ENCODE peak calls at places on chromosome 1, in seven cellular contexts. One of them, this sample, is unnamed. For H3K36me3 and H3K27me3, the result is how much of the 10 kb centered on the place peaks cover.

GRCh38 chr1:157512036-157512969 is 40.0 kb downstream of the FCRL5 start:
- DNase-seq in heart right ventricle: no peak
- DNase-seq in CD8-positive, alpha-beta memory T cell: no peak
- DNase-seq in endodermal cell: no peak
- DNase-seq in K562: no peak
- DNase-seq in lower lobe of right lung: no peak
- DNase-seq in psoas muscle: no peak
- DNase-seq in this sample: no peak

GRCh38 chr1:229880271-229881170 is 186.5 kb upstream of the GALNT2 start:
- DNase-seq in endodermal cell: peak
- DNase-seq in psoas muscle: no peak
- DNase-seq in heart right ventricle: no peak
- DNase-seq in K562: no peak
- DNase-seq in CD8-positive, alpha-beta memory T cell: no peak
- DNase-seq in lower lobe of right lung: no peak
- DNase-seq in this sample: peak

GRCh38 chr1:9201421-9202239 is 32.9 kb upstream of the H6PD start:
- DNase-seq in heart right ventricle: no peak
- DNase-seq in endodermal cell: peak
- DNase-seq in lower lobe of right lung: no peak
- DNase-seq in psoas muscle: no peak
- DNase-seq in CD8-positive, alpha-beta memory T cell: no peak
- DNase-seq in K562: no peak
- DNase-seq in this sample: no peak

GRCh38 chr1:243216741-243217140 is 38.3 kb downstream of the CEP170 start:
- DNase-seq in K562: no peak
- DNase-seq in heart right ventricle: no peak
- DNase-seq in endodermal cell: no peak
- DNase-seq in lower lobe of right lung: no peak
- DNase-seq in psoas muscle: no peak
- DNase-seq in CD8-positive, alpha-beta memory T cell: no peak
- DNase-seq in this sample: no peak

GRCh38 chr1:119040489-119040888 is 52.3 kb upstream of the TBX15 start:
- DNase-seq in CD8-positive, alpha-beta memory T cell: no peak
- DNase-seq in endodermal cell: no peak
- DNase-seq in lower lobe of right lung: no peak
- DNase-seq in psoas muscle: no peak
- DNase-seq in heart right ventricle: no peak
- DNase-seq in K562: no peak
- DNase-seq in this sample: no peak

GRCh38 chr1:47804127-47804526 is 193.1 kb downstream of the TRABD2B start:
- DNase-seq in heart right ventricle: no peak
- DNase-seq in K562: no peak
- DNase-seq in psoas muscle: no peak
- DNase-seq in endodermal cell: no peak
- DNase-seq in CD8-positive, alpha-beta memory T cell: no peak
- DNase-seq in lower lobe of right lung: no peak
- DNase-seq in this sample: no peak

GRCh38 chr1:53605181-53605580 is 133.8 kb downstream of the GLIS1 start:
- DNase-seq in endodermal cell: peak
- DNase-seq in heart right ventricle: no peak
- DNase-seq in lower lobe of right lung: no peak
- DNase-seq in K562: no peak
- DNase-seq in CD8-positive, alpha-beta memory T cell: no peak
- DNase-seq in psoas muscle: no peak
- DNase-seq in this sample: no peak

GRCh38 chr1:108962681-108963051 is 618 bp downstream of the CLCC1 start:
- DNase-seq in endodermal cell: peak
- DNase-seq in lower lobe of right lung: peak
- DNase-seq in psoas muscle: no peak
- DNase-seq in K562: peak
- DNase-seq in CD8-positive, alpha-beta memory T cell: no peak
- DNase-seq in heart right ventricle: peak
- DNase-seq in this sample: no peak

GRCh38 chr1:150925080-150925479 is 1.1 kb upstream of the SETDB1 start:
- DNase-seq in CD8-positive, alpha-beta memory T cell: no peak
- DNase-seq in lower lobe of right lung: peak
- DNase-seq in endodermal cell: no peak
- DNase-seq in heart right ventricle: no peak
- DNase-seq in psoas muscle: no peak
- DNase-seq in K562: no peak
- DNase-seq in this sample: no peak

GRCh38 chr1:160755864-160756616 is 17.0 kb downstream of the SLAMF7 start:
- DNase-seq in endodermal cell: no peak
- DNase-seq in heart right ventricle: no peak
- DNase-seq in lower lobe of right lung: no peak
- DNase-seq in K562: no peak
- DNase-seq in CD8-positive, alpha-beta memory T cell: peak
- DNase-seq in psoas muscle: no peak
- DNase-seq in this sample: no peak

GRCh38 chr1:64956241-64956640 is 10.1 kb downstream of the JAK1 start:
- DNase-seq in lower lobe of right lung: no peak
- DNase-seq in endodermal cell: no peak
- DNase-seq in psoas muscle: no peak
- DNase-seq in K562: peak
- DNase-seq in CD8-positive, alpha-beta memory T cell: no peak
- DNase-seq in heart right ventricle: no peak
- DNase-seq in this sample: peak

GRCh38 chr1:11143401-11143800 is 43.7 kb upstream of the EXOSC10 start:
- DNase-seq in heart right ventricle: no peak
- DNase-seq in K562: no peak
- DNase-seq in endodermal cell: no peak
- DNase-seq in psoas muscle: no peak
- DNase-seq in CD8-positive, alpha-beta memory T cell: no peak
- DNase-seq in lower lobe of right lung: no peak
- DNase-seq in this sample: no peak

GRCh38 chr1:11145741-11146140 is 43.4 kb upstream of the ANGPTL7 start:
- DNase-seq in endodermal cell: no peak
- DNase-seq in heart right ventricle: no peak
- DNase-seq in K562: no peak
- DNase-seq in CD8-positive, alpha-beta memory T cell: no peak
- DNase-seq in lower lobe of right lung: no peak
- DNase-seq in psoas muscle: no peak
- DNase-seq in this sample: no peak

GRCh38 chr1:11143907-11144306 is 44.2 kb upstream of the EXOSC10 start:
- DNase-seq in endodermal cell: no peak
- DNase-seq in lower lobe of right lung: no peak
- DNase-seq in CD8-positive, alpha-beta memory T cell: no peak
- DNase-seq in psoas muscle: no peak
- DNase-seq in K562: no peak
- DNase-seq in heart right ventricle: no peak
- DNase-seq in this sample: no peak

GRCh38 chr1:11144563-11145256 is 44.4 kb upstream of the ANGPTL7 start:
- DNase-seq in lower lobe of right lung: no peak
- DNase-seq in CD8-positive, alpha-beta memory T cell: no peak
- DNase-seq in psoas muscle: no peak
- DNase-seq in K562: no peak
- DNase-seq in heart right ventricle: no peak
- DNase-seq in endodermal cell: no peak
- DNase-seq in this sample: no peak

DNA sequence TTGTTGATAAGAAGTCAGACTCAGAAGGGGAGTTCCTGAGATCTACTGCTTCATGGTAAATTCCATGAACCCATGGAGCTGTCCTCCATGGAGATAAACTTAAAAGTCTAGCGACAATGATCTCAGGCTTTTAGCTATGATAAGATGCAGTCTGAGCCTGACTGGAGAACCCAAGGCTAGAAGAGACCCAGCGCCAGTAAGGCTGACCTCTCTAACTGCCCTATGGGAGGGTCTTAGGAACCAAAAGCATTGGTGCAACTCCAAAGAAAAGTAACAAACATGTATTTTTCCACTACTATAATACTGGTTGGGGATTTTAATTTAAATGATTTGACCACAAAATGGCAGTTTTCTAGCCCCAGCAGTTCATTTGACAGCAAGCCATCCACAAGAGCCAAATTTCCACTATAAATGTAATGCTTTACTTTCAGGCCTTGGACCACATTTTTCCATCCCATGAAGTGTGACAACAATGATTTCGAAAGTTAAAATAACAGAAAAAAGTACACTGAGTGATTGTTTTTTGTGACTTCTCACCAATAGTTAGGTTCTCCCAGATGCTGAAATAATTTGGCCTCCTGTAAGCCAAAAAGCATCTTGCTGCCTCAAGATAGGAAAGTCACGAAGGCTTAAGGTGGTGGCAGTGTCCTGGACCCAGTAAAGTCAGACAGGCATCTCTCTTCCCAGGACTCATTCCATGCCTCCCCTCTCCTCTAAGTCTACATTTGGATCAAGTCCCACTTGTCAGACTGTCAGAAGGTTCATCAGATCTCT is 43.1 kb upstream of the EXOSC10 start:
- DNase-seq in heart right ventricle: no peak
- DNase-seq in psoas muscle: no peak
- DNase-seq in lower lobe of right lung: no peak
- DNase-seq in K562: no peak
- DNase-seq in endodermal cell: no peak
- DNase-seq in CD8-positive, alpha-beta memory T cell: no peak
- DNase-seq in this sample: no peak
- H3K36me3 ChIP-seq in heart right ventricle: half or more
- H3K36me3 ChIP-seq in psoas muscle: half or more
- H3K36me3 ChIP-seq in lower lobe of right lung: half or more
- H3K36me3 ChIP-seq in K562: half or more
- H3K36me3 ChIP-seq in endodermal cell: half or more
- H3K36me3 ChIP-seq in CD8-positive, alpha-beta memory T cell: under half
- H3K36me3 ChIP-seq in this sample: under half

GRCh38 chr1:3373700-3374405 is 80.6 kb upstream of the ARHGEF16 start:
- DNase-seq in K562: no peak
- DNase-seq in endodermal cell: no peak
- DNase-seq in CD8-positive, alpha-beta memory T cell: no peak
- DNase-seq in heart right ventricle: no peak
- DNase-seq in psoas muscle: no peak
- DNase-seq in lower lobe of right lung: no peak
- DNase-seq in this sample: no peak
- H3K27me3 ChIP-seq in K562: under half
- H3K27me3 ChIP-seq in endodermal cell: under half
- H3K27me3 ChIP-seq in CD8-positive, alpha-beta memory T cell: under half
- H3K27me3 ChIP-seq in heart right ventricle: under half
- H3K27me3 ChIP-seq in psoas muscle: under half
- H3K27me3 ChIP-seq in lower lobe of right lung: under half
- H3K27me3 ChIP-seq in this sample: under half

GRCh38 chr1:63323866-63324778 is 1.8 kb downstream of the FOXD3 start:
- DNase-seq in CD8-positive, alpha-beta memory T cell: no peak
- DNase-seq in psoas muscle: no peak
- DNase-seq in lower lobe of right lung: no peak
- DNase-seq in K562: no peak
- DNase-seq in heart right ventricle: no peak
- DNase-seq in endodermal cell: peak
- DNase-seq in this sample: peak
- H3K4me3 ChIP-seq in CD8-positive, alpha-beta memory T cell: no peak
- H3K4me3 ChIP-seq in psoas muscle: peak
- H3K4me3 ChIP-seq in lower lobe of right lung: peak
- H3K4me3 ChIP-seq in K562: no peak
- H3K4me3 ChIP-seq in heart right ventricle: no peak
- H3K4me3 ChIP-seq in endodermal cell: peak
- H3K4me3 ChIP-seq in this sample: peak

GRCh38 chr1:17014671-17015567 is 3.2 kb upstream of the ATP13A2 start:
- DNase-seq in heart right ventricle: no peak
- DNase-seq in psoas muscle: no peak
- DNase-seq in endodermal cell: peak
- DNase-seq in K562: no peak
- DNase-seq in CD8-positive, alpha-beta memory T cell: no peak
- DNase-seq in lower lobe of right lung: peak
- DNase-seq in this sample: peak

GRCh38 chr1:17016317-17016661 is 4.6 kb upstream of the ATP13A2 start:
- DNase-seq in lower lobe of right lung: no peak
- DNase-seq in endodermal cell: no peak
- DNase-seq in K562: no peak
- DNase-seq in heart right ventricle: no peak
- DNase-seq in psoas muscle: no peak
- DNase-seq in CD8-positive, alpha-beta memory T cell: no peak
- DNase-seq in this sample: peak

GRCh38 chr1:17018849-17019248 is 7.1 kb upstream of the ATP13A2 start:
- DNase-seq in CD8-positive, alpha-beta memory T cell: no peak
- DNase-seq in endodermal cell: peak
- DNase-seq in lower lobe of right lung: no peak
- DNase-seq in K562: no peak
- DNase-seq in heart right ventricle: no peak
- DNase-seq in psoas muscle: no peak
- DNase-seq in this sample: no peak

GRCh38 chr1:17020502-17020901 is 8.8 kb upstream of the ATP13A2 start:
- DNase-seq in CD8-positive, alpha-beta memory T cell: no peak
- DNase-seq in heart right ventricle: no peak
- DNase-seq in K562: no peak
- DNase-seq in psoas muscle: no peak
- DNase-seq in endodermal cell: no peak
- DNase-seq in lower lobe of right lung: no peak
- DNase-seq in this sample: no peak

DNA sequence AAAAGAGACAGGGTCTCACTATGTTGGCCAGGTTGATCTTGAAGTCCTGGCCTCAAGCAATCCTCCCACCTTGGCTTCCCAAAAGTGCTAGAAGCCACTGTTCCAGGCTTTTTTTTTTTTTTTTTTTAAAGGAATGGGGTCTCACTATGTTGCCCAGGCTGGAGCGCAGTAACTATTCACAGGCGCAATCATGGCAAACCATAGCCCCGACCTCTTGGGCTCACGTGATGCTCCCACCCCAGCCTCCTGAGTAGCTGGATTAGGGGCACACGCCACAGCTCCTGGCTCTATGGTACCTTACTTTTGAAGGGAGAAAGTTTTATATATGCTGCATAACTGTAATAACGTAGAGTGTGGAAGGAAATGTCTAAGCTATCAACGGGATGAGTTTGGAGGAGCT is 5.7 kb upstream of the ATP13A2 start:
- DNase-seq in CD8-positive, alpha-beta memory T cell: no peak
- DNase-seq in lower lobe of right lung: no peak
- DNase-seq in psoas muscle: no peak
- DNase-seq in heart right ventricle: no peak
- DNase-seq in K562: no peak
- DNase-seq in endodermal cell: no peak
- DNase-seq in this sample: no peak
- H3K36me3 ChIP-seq in CD8-positive, alpha-beta memory T cell: under half
- H3K36me3 ChIP-seq in lower lobe of right lung: under half
- H3K36me3 ChIP-seq in psoas muscle: under half
- H3K36me3 ChIP-seq in heart right ventricle: half or more
- H3K36me3 ChIP-seq in K562: under half
- H3K36me3 ChIP-seq in endodermal cell: under half
- H3K36me3 ChIP-seq in this sample: under half

DNA sequence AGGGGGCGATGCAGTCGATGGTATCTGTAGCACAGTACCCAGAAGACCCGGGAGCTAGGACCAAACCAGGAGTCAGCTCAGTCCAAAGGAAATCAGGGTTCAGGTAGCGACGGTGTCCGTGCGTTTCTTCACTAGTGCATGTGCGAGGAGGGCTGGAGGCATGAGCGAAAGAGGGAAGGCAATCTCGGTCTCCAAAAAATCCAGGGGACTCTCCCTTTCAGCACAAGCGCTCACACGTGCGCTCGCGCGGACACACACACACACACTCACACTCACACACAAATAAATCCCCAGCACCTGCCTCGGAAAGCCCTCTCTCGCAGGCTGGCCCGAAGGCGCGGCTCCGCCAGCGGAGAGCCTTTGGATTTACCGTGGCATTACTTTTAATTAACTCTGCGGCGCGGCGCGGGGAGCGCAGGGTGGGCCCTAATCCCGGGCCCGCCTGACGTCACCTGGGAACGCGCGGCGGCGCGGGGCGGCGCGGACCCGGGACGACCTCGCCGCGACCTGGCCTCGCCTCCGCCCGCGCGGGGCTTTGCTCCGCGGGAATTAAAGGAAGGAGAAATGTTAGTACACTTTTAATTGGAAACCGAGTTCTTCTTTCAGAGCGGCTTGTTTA is 121.2 kb downstream of the LMX1A start:
- DNase-seq in heart right ventricle: no peak
- DNase-seq in endodermal cell: peak
- DNase-seq in K562: no peak
- DNase-seq in lower lobe of right lung: no peak
- DNase-seq in CD8-positive, alpha-beta memory T cell: no peak
- DNase-seq in psoas muscle: peak
- DNase-seq in this sample: peak
- H3K27me3 ChIP-seq in heart right ventricle: half or more
- H3K27me3 ChIP-seq in endodermal cell: half or more
- H3K27me3 ChIP-seq in K562: under half
- H3K27me3 ChIP-seq in lower lobe of right lung: under half
- H3K27me3 ChIP-seq in CD8-positive, alpha-beta memory T cell: under half
- H3K27me3 ChIP-seq in psoas muscle: under half
- H3K27me3 ChIP-seq in this sample: half or more